ENCODE peak calls at places on chromosomes 12 and 14, in five cellular contexts. One of them, this sample, is unnamed.

GRCh38 chr14:84785997-84786396 is 743.9 kb upstream of the FLRT2 start:
- DNase-seq in right atrium auricular region: no peak
- DNase-seq in fibroblast of pulmonary artery: peak
- DNase-seq in AG09309: no peak
- DNase-seq in esophagus muscularis mucosa: no peak
- DNase-seq in this sample: no peak

GRCh38 chr12:5808956-5809355 is 136.1 kb downstream of the ANO2 start:
- DNase-seq in right atrium auricular region: no peak
- DNase-seq in fibroblast of pulmonary artery: no peak
- DNase-seq in AG09309: peak
- DNase-seq in esophagus muscularis mucosa: no peak
- DNase-seq in this sample: no peak

GRCh38 chr14:28707814-28708213 is 58.8 kb upstream of the FOXG1 start:
- DNase-seq in right atrium auricular region: no peak
- DNase-seq in fibroblast of pulmonary artery: peak
- DNase-seq in AG09309: no peak
- DNase-seq in esophagus muscularis mucosa: no peak
- DNase-seq in this sample: no peak

GRCh38 chr12:109737631-109738030 is 24.0 kb downstream of the FAM222A start:
- DNase-seq in right atrium auricular region: no peak
- DNase-seq in fibroblast of pulmonary artery: no peak
- DNase-seq in AG09309: no peak
- DNase-seq in esophagus muscularis mucosa: no peak
- DNase-seq in this sample: no peak

GRCh38 chr12:100234166-100234565 is 32.7 kb downstream of the DEPDC4 start:
- DNase-seq in right atrium auricular region: no peak
- DNase-seq in fibroblast of pulmonary artery: peak
- DNase-seq in AG09309: peak
- DNase-seq in esophagus muscularis mucosa: no peak
- DNase-seq in this sample: no peak

GRCh38 chr12:116392061-116392460 is 114.6 kb upstream of the MED13L start:
- DNase-seq in right atrium auricular region: no peak
- DNase-seq in fibroblast of pulmonary artery: no peak
- DNase-seq in AG09309: no peak
- DNase-seq in esophagus muscularis mucosa: no peak
- DNase-seq in this sample: no peak

GRCh38 chr12:3230758-3231375 is 153.7 kb downstream of the TSPAN9 start:
- DNase-seq in right atrium auricular region: no peak
- DNase-seq in fibroblast of pulmonary artery: no peak
- DNase-seq in AG09309: no peak
- DNase-seq in esophagus muscularis mucosa: no peak
- DNase-seq in this sample: no peak

GRCh38 chr14:102592969-102593840 is 756 bp downstream of the RCOR1 start:
- DNase-seq in right atrium auricular region: peak
- DNase-seq in fibroblast of pulmonary artery: peak
- DNase-seq in AG09309: no peak
- DNase-seq in esophagus muscularis mucosa: no peak
- DNase-seq in this sample: peak

GRCh38 chr14:35287481-35288013 is 4.6 kb upstream of the PSMA6 start:
- DNase-seq in right atrium auricular region: no peak
- DNase-seq in fibroblast of pulmonary artery: peak
- DNase-seq in AG09309: no peak
- DNase-seq in esophagus muscularis mucosa: no peak
- DNase-seq in this sample: no peak

GRCh38 chr14:74571901-74572828 is 39.9 kb downstream of the LTBP2 start:
- DNase-seq in right atrium auricular region: no peak
- DNase-seq in fibroblast of pulmonary artery: peak
- DNase-seq in AG09309: peak
- DNase-seq in esophagus muscularis mucosa: no peak
- DNase-seq in this sample: peak

GRCh38 chr12:30795410-30795659 is 40.6 kb upstream of the CAPRIN2 start:
- DNase-seq in right atrium auricular region: no peak
- DNase-seq in fibroblast of pulmonary artery: no peak
- DNase-seq in AG09309: no peak
- DNase-seq in esophagus muscularis mucosa: no peak
- DNase-seq in this sample: no peak

GRCh38 chr12:72832024-72832423 is 559.9 kb downstream of the TRHDE start:
- DNase-seq in right atrium auricular region: no peak
- DNase-seq in fibroblast of pulmonary artery: no peak
- DNase-seq in AG09309: no peak
- DNase-seq in esophagus muscularis mucosa: no peak
- DNase-seq in this sample: peak

GRCh38 chr14:100529561-100530031 is 57.6 kb downstream of the BEGAIN start:
- DNase-seq in right atrium auricular region: peak
- DNase-seq in fibroblast of pulmonary artery: no peak
- DNase-seq in AG09309: no peak
- DNase-seq in esophagus muscularis mucosa: peak
- DNase-seq in this sample: no peak

GRCh38 chr12:116143883-116144266 is 133.6 kb downstream of the MED13L start:
- DNase-seq in right atrium auricular region: no peak
- DNase-seq in fibroblast of pulmonary artery: peak
- DNase-seq in AG09309: no peak
- DNase-seq in esophagus muscularis mucosa: no peak
- DNase-seq in this sample: no peak

GRCh38 chr12:132285991-132286681 is 43.3 kb downstream of the GALNT9 start:
- DNase-seq in right atrium auricular region: peak
- DNase-seq in fibroblast of pulmonary artery: peak
- DNase-seq in AG09309: no peak
- DNase-seq in esophagus muscularis mucosa: no peak
- DNase-seq in this sample: peak

GRCh38 chr14:50011242-50011641 is 105.1 kb downstream of the VCPKMT start:
- DNase-seq in right atrium auricular region: no peak
- DNase-seq in fibroblast of pulmonary artery: no peak
- DNase-seq in AG09309: no peak
- DNase-seq in esophagus muscularis mucosa: no peak
- DNase-seq in this sample: no peak

GRCh38 chr14:21723431-21724045 is 49.9 kb upstream of the OR4E1 start:
- DNase-seq in right atrium auricular region: no peak
- DNase-seq in fibroblast of pulmonary artery: peak
- DNase-seq in AG09309: no peak
- DNase-seq in esophagus muscularis mucosa: no peak
- DNase-seq in this sample: no peak

GRCh38 chr14:72941286-72941985 is 15.2 kb downstream of the DCAF4 start:
- DNase-seq in right atrium auricular region: no peak
- DNase-seq in fibroblast of pulmonary artery: peak
- DNase-seq in AG09309: no peak
- DNase-seq in esophagus muscularis mucosa: no peak
- DNase-seq in this sample: no peak

GRCh38 chr12:105911966-105912365 is 226.8 kb downstream of the NUAK1 start:
- DNase-seq in right atrium auricular region: no peak
- DNase-seq in fibroblast of pulmonary artery: no peak
- DNase-seq in AG09309: no peak
- DNase-seq in esophagus muscularis mucosa: no peak
- DNase-seq in this sample: no peak

GRCh38 chr14:60482743-60483142 is 3.1 kb downstream of the C14orf39 start:
- DNase-seq in right atrium auricular region: no peak
- DNase-seq in fibroblast of pulmonary artery: no peak
- DNase-seq in AG09309: no peak
- DNase-seq in esophagus muscularis mucosa: no peak
- DNase-seq in this sample: no peak

GRCh38 chr14:57725399-57726077 is 140.4 kb downstream of the SLC35F4 start:
- DNase-seq in right atrium auricular region: no peak
- DNase-seq in fibroblast of pulmonary artery: peak
- DNase-seq in AG09309: no peak
- DNase-seq in esophagus muscularis mucosa: no peak
- DNase-seq in this sample: no peak

GRCh38 chr14:89000007-89000942 is 175.8 kb downstream of the TTC8 start:
- DNase-seq in right atrium auricular region: no peak
- DNase-seq in fibroblast of pulmonary artery: peak
- DNase-seq in AG09309: peak
- DNase-seq in esophagus muscularis mucosa: no peak
- DNase-seq in this sample: peak

GRCh38 chr14:59090572-59090971 is 97.9 kb upstream of the DAAM1 start:
- DNase-seq in right atrium auricular region: no peak
- DNase-seq in fibroblast of pulmonary artery: no peak
- DNase-seq in AG09309: no peak
- DNase-seq in esophagus muscularis mucosa: no peak
- DNase-seq in this sample: no peak

GRCh38 chr14:40847496-40847895 is 759.2 kb upstream of the LRFN5 start:
- DNase-seq in right atrium auricular region: no peak
- DNase-seq in fibroblast of pulmonary artery: no peak
- DNase-seq in AG09309: no peak
- DNase-seq in esophagus muscularis mucosa: no peak
- DNase-seq in this sample: no peak

GRCh38 chr12:124994435-124994975 is 1.1 kb downstream of the BRI3BP start:
- DNase-seq in right atrium auricular region: no peak
- DNase-seq in fibroblast of pulmonary artery: no peak
- DNase-seq in AG09309: no peak
- DNase-seq in esophagus muscularis mucosa: no peak
- DNase-seq in this sample: no peak

GRCh38 chr14:76995279-76996035 is 33.1 kb downstream of the IRF2BPL start:
- DNase-seq in right atrium auricular region: no peak
- DNase-seq in fibroblast of pulmonary artery: no peak
- DNase-seq in AG09309: no peak
- DNase-seq in esophagus muscularis mucosa: no peak
- DNase-seq in this sample: no peak

GRCh38 chr14:73752297-73752992 is 38.3 kb upstream of the PNMA1 start:
- DNase-seq in right atrium auricular region: no peak
- DNase-seq in fibroblast of pulmonary artery: peak
- DNase-seq in AG09309: peak
- DNase-seq in esophagus muscularis mucosa: no peak
- DNase-seq in this sample: peak

GRCh38 chr14:76655331-76655730 is 105.9 kb upstream of the VASH1 start:
- DNase-seq in right atrium auricular region: no peak
- DNase-seq in fibroblast of pulmonary artery: no peak
- DNase-seq in AG09309: no peak
- DNase-seq in esophagus muscularis mucosa: no peak
- DNase-seq in this sample: no peak

GRCh38 chr14:23568021-23568599 is 519 bp upstream of the AP1G2 start:
- DNase-seq in right atrium auricular region: no peak
- DNase-seq in fibroblast of pulmonary artery: no peak
- DNase-seq in AG09309: no peak
- DNase-seq in esophagus muscularis mucosa: no peak
- DNase-seq in this sample: no peak

DNA sequence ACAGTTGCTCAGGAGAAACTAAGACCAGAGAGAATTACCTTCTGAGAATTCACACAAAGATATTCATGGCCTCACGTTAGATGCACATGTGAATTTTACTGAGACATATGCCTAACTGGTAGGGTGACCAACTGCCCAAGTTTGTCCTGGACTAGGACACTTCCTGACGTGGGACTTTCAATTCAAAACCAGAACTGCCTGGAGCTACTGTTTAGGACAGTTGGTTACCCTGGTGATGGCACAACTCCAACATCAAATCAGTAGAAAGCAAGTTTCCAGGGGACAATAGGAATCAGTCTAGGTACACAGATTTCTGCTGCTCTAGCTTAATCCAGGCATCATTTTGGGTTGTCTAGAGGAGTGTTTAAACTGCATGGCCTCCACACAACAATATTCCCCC is 178.7 kb downstream of the GXYLT1 start:
- DNase-seq in right atrium auricular region: no peak
- DNase-seq in fibroblast of pulmonary artery: no peak
- DNase-seq in AG09309: no peak
- DNase-seq in esophagus muscularis mucosa: no peak
- DNase-seq in this sample: no peak
- H3K4me3 ChIP-seq in right atrium auricular region: no peak
- H3K4me3 ChIP-seq in fibroblast of pulmonary artery: no peak
- H3K4me3 ChIP-seq in AG09309: no peak
- H3K4me3 ChIP-seq in esophagus muscularis mucosa: no peak
- H3K4me3 ChIP-seq in this sample: no peak

DNA sequence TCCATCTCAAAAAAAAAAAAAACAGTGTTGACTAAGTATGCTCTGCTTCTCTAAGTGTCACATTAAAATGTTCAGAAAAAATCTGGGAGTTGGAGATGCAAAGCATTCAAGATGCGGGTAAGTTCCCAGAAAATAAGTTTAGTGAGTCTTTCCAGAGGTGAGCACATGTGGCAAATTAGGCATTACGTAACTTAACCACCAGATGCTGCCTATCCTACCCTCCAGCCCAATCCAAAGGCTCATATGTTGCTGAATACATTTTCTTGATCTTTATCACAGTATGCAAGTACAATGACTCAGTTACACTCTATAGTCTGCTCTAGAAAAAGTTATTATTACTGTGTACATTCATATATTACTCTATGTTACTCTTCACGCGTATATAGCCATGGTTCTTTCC is 3.6 kb downstream of the SLC2A14 start:
- DNase-seq in right atrium auricular region: no peak
- DNase-seq in fibroblast of pulmonary artery: no peak
- DNase-seq in AG09309: peak
- DNase-seq in esophagus muscularis mucosa: no peak
- DNase-seq in this sample: no peak
- TF ChIP-seq CTCF in right atrium auricular region: no peak
- TF ChIP-seq CTCF in fibroblast of pulmonary artery: no peak
- TF ChIP-seq CTCF in AG09309: no peak
- TF ChIP-seq CTCF in esophagus muscularis mucosa: no peak
- TF ChIP-seq CTCF in this sample: no peak

GRCh38 chr12:113422929-113423669 is 919 bp downstream of the SDSL start:
- DNase-seq in right atrium auricular region: no peak
- DNase-seq in fibroblast of pulmonary artery: no peak
- DNase-seq in AG09309: no peak
- DNase-seq in esophagus muscularis mucosa: no peak
- DNase-seq in this sample: no peak

GRCh38 chr12:113424915-113425823 is 3.0 kb downstream of the SDSL start:
- DNase-seq in right atrium auricular region: peak
- DNase-seq in fibroblast of pulmonary artery: peak
- DNase-seq in AG09309: no peak
- DNase-seq in esophagus muscularis mucosa: no peak
- DNase-seq in this sample: peak

GRCh38 chr12:113422030-113422900 is at the start of gene SDSL:
- DNase-seq in right atrium auricular region: peak
- DNase-seq in fibroblast of pulmonary artery: peak
- DNase-seq in AG09309: peak
- DNase-seq in esophagus muscularis mucosa: peak
- DNase-seq in this sample: peak

GRCh38 chr12:113418213-113418879 is 3.8 kb upstream of the SDSL start:
- DNase-seq in right atrium auricular region: peak
- DNase-seq in fibroblast of pulmonary artery: peak
- DNase-seq in AG09309: no peak
- DNase-seq in esophagus muscularis mucosa: no peak
- DNase-seq in this sample: peak

DNA sequence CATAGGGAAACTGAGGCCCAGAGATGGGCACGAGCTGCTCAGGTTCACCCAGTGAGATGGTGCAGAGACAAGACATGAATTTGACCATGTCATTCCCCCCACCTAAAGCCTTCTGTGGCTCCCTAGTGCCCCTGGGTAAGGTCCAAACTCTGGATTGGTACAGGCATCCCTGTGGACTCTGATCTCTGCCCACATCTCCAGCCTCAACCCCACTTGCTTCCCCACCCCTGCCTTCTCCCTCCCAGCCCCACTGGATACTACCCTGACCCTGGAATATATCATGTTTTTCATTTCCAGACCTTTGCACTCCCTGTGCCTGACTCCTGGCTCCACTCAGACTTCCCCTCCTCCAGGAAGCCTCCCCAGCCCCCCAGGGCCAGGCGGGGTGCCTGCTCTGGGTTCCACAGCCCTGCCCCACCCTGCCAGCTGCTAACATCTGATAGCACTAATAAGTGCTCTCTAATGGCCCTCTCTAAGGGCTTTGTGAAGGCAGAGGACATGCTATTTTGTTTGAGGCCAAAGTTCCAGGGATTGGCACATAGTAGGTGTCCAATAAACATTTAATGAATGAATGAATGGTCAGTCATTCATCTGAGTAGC is 1.1 kb upstream of the SDSL start:
- DNase-seq in right atrium auricular region: no peak
- DNase-seq in fibroblast of pulmonary artery: no peak
- DNase-seq in AG09309: no peak
- DNase-seq in esophagus muscularis mucosa: no peak
- DNase-seq in this sample: no peak
- H3K4me3 ChIP-seq in right atrium auricular region: no peak
- H3K4me3 ChIP-seq in fibroblast of pulmonary artery: no peak
- H3K4me3 ChIP-seq in AG09309: no peak
- H3K4me3 ChIP-seq in esophagus muscularis mucosa: no peak
- H3K4me3 ChIP-seq in this sample: no peak

GRCh38 chr12:46153267-46153872 is 115.5 kb downstream of the SLC38A1 start:
- DNase-seq in right atrium auricular region: no peak
- DNase-seq in fibroblast of pulmonary artery: peak
- DNase-seq in AG09309: no peak
- DNase-seq in esophagus muscularis mucosa: no peak
- DNase-seq in this sample: no peak
- TF ChIP-seq CTCF in right atrium auricular region: peak
- TF ChIP-seq CTCF in fibroblast of pulmonary artery: peak
- TF ChIP-seq CTCF in AG09309: peak
- TF ChIP-seq CTCF in esophagus muscularis mucosa: peak
- TF ChIP-seq CTCF in this sample: peak

This sample was measured in adrenal gland.